ENCODE peak calls at places on chromosome 7, in eight cellular contexts. S is neural progenitor cell, T is right lobe of liver, N is testis, J is RWPE2, C is thoracic aorta, B is K562, Y is GM23338. P is an unnamed sample. For H3K4me1, the result is how much of the 10 kb centered on the place peaks cover.

GRCh38 chr7:7793249-7793648 is 74.8 kb upstream of the RPA3 start:
- DNase-seq in S (no peak), T (no peak), N (no peak), J (no peak), C (no peak), B (no peak), Y (peak), P (no peak)

GRCh38 chr7:90402785-90403173 is 482 bp upstream of the CLDN12 start:
- DNase-seq in S (no peak), T (no peak), N (no peak), J (no peak), C (no peak), B (no peak), Y (no peak), P (no peak)

GRCh38 chr7:84354866-84355265 is 160.3 kb upstream of the SEMA3A start:
- DNase-seq in S (no peak), T (no peak), N (no peak), J (no peak), C (no peak), B (no peak), Y (no peak), P (no peak)

GRCh38 chr7:28793383-28793782 is 164.7 kb downstream of the TRIL start:
- DNase-seq in S (no peak), T (no peak), N (no peak), J (no peak), C (no peak), B (no peak), Y (no peak), P (no peak)

GRCh38 chr7:82312646-82313045 is 130.9 kb downstream of the CACNA2D1 start:
- DNase-seq in S (no peak), T (no peak), N (no peak), J (no peak), C (no peak), B (no peak), Y (peak), P (no peak)

GRCh38 chr7:134654104-134654775 is 7.6 kb downstream of the BPGM start:
- DNase-seq in S (no peak), T (no peak), N (no peak), J (no peak), C (no peak), B (no peak), Y (no peak), P (no peak)

GRCh38 chr7:134505856-134506255 is 21.5 kb upstream of the AKR1B10 start:
- DNase-seq in S (no peak), T (no peak), N (no peak), J (no peak), C (no peak), B (no peak), Y (no peak), P (no peak)

GRCh38 chr7:47759056-47759706 is 177.3 kb upstream of the TNS3 start:
- DNase-seq in S (no peak), T (no peak), N (no peak), J (no peak), C (no peak), B (no peak), Y (no peak), P (no peak)

GRCh38 chr7:150737265-150738055 is at the start of gene GIMAP5:
- DNase-seq in S (no peak), T (no peak), N (no peak), J (no peak), C (no peak), B (no peak), Y (no peak), P (no peak)

GRCh38 chr7:73560035-73560835 is 2.7 kb upstream of the BCL7B start:
- DNase-seq in S (no peak), T (no peak), N (no peak), J (no peak), C (no peak), B (peak), Y (no peak), P (no peak)

GRCh38 chr7:96548664-96549063 is 161.0 kb downstream of the SEM1 start:
- DNase-seq in S (no peak), T (peak), N (no peak), J (peak), C (no peak), B (no peak), Y (no peak), P (no peak)

GRCh38 chr7:77653572-77653971 is 42.7 kb upstream of the RSBN1L start:
- DNase-seq in S (no peak), T (no peak), N (no peak), J (no peak), C (no peak), B (no peak), Y (no peak), P (no peak)

GRCh38 chr7:181738-182137 is 10.6 kb upstream of the FAM20C start:
- DNase-seq in S (no peak), T (no peak), N (no peak), J (no peak), C (no peak), B (no peak), Y (no peak), P (no peak)
- H3K4me1 ChIP-seq in S (under half), T (under half), N (under half), J (under half), C (under half), B (under half), Y (under half), P (under half)

DNA sequence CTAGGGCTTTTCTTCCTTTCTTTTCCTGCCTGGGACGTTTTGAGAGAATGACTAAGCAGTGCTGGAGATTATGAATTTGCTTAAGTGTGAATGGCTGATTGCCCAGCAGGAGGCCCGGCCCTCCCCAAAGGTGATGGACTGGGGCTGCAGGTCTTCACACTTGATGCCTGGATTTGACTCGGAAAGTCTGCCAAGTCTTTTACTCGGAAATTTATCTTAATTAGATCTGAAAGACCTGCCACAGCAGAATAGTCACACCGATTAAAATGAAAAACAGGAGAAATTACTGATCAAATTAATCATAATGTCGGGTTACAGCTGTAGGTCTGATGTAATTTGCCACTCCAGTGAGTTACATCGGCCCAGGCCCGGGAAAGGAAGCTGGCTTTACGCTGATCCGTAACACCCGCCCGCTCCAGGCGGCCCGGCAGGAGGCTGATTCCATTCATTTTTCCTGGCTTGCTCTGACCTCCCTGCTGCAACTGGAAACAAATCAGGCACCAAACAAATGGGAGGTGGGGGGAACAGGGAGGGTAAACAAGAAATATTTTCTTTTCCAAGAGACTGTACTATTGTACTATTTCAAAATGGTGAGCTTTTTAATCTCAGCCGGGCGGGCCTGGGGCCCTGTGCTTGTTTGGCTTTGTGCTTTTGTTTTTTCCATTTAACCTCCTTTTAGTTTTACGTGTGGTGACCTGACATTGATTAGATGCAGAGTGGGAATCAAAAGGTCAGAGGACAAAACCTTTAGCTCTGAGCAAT is 212.4 kb upstream of the YAE1 start:
- DNase-seq in S (peak), T (peak), N (no peak), J (no peak), C (no peak), B (no peak), Y (peak), P (peak)
- TF ChIP-seq CTCF in S (no peak), T (no peak), N (no peak), J (no peak), C (no peak), B (no peak), Y (no peak), P (no peak)

DNA sequence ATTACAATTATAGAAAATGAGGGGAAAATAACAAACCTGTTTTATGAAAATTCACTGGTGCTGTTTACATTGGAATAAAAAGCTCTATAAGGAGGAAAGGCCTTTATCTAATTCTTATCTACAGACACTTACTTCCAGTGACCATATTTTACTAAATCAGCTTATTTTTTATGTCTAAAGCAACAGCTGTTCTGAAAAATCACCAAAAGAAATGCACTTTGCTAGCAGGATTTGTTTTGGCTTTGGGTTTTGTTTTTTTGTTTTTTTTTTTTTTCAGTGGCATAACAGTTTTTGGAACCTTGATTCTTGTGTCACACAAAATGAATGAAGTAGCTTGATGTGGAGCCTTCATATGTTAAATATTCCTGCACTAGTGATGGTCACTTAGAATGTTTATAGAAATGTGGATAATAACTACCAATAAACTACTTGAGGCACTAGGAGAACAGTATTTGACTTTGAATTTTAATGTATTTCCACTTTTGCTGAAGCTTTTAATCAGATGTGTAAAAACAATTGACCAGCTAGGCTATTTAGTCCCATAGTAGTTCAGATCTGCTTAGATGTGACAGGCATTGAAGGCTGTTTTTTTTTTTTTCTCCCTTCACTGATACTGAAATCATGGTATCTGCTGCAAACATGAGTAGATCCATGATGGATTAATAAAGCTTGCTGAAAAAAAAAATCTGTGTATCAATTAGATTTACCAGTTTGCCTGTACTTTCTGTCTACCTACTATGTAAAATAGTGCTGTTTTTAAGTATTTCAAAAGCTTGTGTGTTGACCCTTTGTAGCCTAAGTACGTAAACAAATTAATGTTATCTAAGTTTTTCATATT is 2.8 kb downstream of the ARL4A start:
- DNase-seq in S (no peak), T (no peak), N (no peak), J (no peak), C (no peak), B (no peak), Y (no peak), P (no peak)
- H3K4me3 ChIP-seq in S (peak), T (no peak), N (no peak), J (peak), C (peak), B (peak), Y (peak), P (peak)

GRCh38 chr7:138205614-138206150 is 129.4 kb downstream of the AKR1D1 start:
- DNase-seq in S (no peak), T (no peak), N (no peak), J (no peak), C (no peak), B (no peak), Y (peak), P (no peak)

GRCh38 chr7:138208010-138208634 is 131.9 kb downstream of the AKR1D1 start:
- DNase-seq in S (peak), T (no peak), N (no peak), J (no peak), C (no peak), B (no peak), Y (peak), P (no peak)

GRCh38 chr7:138208864-138209263 is 132.6 kb downstream of the AKR1D1 start:
- DNase-seq in S (no peak), T (peak), N (no peak), J (no peak), C (no peak), B (no peak), Y (no peak), P (no peak)

GRCh38 chr7:138204989-138205298 is 128.7 kb downstream of the AKR1D1 start:
- DNase-seq in S (no peak), T (no peak), N (no peak), J (no peak), C (no peak), B (no peak), Y (peak), P (no peak)

DNA sequence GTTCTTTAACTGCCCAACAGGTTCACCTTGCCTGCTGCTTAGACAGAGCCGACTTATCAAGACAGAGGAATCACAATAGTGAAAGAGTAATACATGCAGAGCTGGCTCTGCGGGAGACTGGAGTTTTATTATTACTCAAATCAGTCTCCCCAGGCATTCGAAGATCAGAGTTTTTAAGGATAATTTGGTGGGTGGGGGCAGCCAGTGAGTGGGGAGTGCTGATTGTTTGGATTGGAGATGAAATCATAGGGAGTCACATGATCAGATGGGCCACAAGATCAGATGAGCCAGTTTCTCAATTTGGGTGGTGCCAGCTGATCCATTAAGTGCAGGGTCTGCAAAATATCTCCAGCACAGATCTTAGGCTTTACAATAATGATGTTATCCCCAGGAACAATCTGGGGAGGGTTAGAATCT is 131.3 kb downstream of the AKR1D1 start:
- DNase-seq in S (peak), T (no peak), N (no peak), J (no peak), C (no peak), B (no peak), Y (peak), P (no peak)
- H3K4me1 ChIP-seq in S (half or more), T (under half), N (under half), J (under half), C (under half), B (under half), Y (under half), P (under half)

GRCh38 chr7:42588876-42589275 is 323.0 kb downstream of the C7orf25 start:
- DNase-seq in S (no peak), T (no peak), N (no peak), J (no peak), C (no peak), B (no peak), Y (no peak), P (no peak)

GRCh38 chr7:42587826-42588225 is 324.0 kb downstream of the C7orf25 start:
- DNase-seq in S (no peak), T (no peak), N (no peak), J (no peak), C (no peak), B (no peak), Y (no peak), P (no peak)
- TF ChIP-seq CTCF in S (no peak), T (no peak), N (no peak), J (no peak), C (no peak), B (no peak), Y (no peak), P (no peak)

GRCh38 chr7:139370943-139371313 is 11.2 kb downstream of the LUC7L2 start:
- DNase-seq in S (no peak), T (no peak), N (no peak), J (no peak), C (no peak), B (no peak), Y (peak), P (no peak)
- H3K4me3 ChIP-seq in S (no peak), T (no peak), N (no peak), J (no peak), C (no peak), B (no peak), Y (no peak), P (no peak)

DNA sequence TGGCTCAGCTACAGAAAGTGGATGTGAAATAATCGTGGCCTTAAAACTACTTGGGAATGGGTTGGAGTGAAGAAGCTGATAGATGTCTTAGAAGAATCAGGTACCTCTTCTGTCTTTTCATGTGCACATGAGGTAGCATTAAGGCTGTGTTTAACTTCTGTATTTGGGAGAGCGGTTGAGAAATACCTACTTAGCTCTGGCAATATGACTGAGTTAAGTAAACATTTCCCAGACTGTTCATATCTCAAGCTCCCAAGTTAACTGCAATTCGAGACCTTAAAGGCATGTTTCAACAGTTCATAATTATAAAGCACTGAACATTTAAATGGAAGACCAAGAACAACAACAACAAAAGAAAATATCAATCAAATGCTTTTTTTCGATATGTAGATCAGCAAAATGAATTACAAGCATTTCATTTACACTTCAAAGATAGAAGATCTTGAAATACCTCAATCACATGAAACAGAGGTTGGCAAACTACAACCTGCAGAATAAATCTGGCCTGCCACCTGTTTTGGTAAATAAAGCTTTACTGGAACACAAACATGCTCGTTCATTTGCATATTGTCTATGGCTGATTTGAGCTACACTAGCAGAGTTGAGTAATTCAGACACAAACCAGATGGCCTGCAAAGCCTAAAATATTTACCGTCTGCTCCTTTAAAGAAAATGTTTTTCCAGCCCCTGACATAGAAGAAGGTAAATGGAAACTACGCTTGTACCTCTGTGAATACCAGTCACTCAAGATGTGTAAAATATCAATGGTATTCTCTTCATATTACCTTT is 337.1 kb upstream of the GLI3 start:
- DNase-seq in S (no peak), T (no peak), N (no peak), J (no peak), C (no peak), B (no peak), Y (no peak), P (no peak)
- H3K4me1 ChIP-seq in S (under half), T (under half), N (under half), J (under half), C (under half), B (under half), Y (under half), P (under half)

DNA sequence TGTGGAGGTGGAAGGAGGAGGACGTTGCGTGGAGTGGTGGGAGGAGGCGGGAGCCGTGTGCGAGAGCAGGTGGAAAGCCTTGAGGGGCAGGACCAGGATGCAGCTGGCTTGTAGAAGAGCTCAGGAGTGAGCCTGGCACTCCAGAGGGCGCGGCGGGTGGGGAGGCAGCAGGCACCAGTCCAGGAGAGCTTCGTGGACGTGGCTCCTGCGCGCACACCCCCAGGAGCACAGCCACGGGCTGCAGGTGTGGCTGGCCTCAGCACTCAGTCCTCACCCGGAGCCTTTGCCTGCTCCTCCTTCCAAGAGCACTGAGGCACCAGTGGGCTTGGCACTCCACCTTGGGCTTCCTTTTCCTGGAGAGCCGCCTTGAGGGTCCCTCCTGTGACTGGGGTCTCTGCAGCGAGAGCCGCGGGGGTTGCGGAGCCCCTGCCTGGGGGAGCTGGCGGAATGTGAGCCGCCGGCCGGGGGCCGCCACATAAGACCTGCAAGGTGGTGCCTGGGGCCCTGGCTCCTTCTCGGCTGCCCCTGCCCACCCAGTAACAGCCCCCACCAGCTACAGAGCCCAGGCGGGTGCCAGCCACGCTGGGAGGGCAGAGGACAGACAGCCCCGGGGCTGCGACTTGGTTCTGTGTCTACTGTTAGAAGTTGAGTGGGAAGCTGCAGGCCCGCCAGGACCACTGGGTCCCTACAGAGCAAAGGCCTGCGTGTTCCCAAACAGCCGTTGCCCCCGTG is 11.1 kb downstream of the MAFK start:
- DNase-seq in S (no peak), T (peak), N (no peak), J (peak), C (no peak), B (no peak), Y (no peak), P (peak)
- TF ChIP-seq CTCF in S (no peak), T (no peak), N (no peak), J (no peak), C (no peak), B (no peak), Y (no peak), P (no peak)

DNA sequence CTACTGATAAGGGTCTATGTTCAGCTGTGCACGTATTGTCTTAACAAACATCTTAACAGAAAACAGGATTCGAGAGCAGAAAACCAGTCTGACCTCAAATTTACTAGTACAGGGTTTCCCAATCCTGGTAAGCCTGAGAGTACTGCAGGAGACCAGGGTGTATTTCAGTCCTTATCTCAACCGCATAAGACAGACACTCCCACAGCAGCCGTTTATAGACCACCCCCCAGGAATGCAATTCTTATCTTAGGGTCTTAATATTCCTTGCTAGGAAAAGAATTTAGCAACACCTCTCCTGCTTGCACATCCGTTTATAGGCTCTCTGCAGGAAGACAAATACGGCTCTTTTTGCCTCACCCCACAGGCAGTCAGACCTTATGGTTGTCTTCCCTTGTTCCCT is 277.3 kb downstream of the SDK1 start:
- DNase-seq in S (no peak), T (no peak), N (no peak), J (no peak), C (no peak), B (no peak), Y (no peak), P (no peak)
- H3K4me3 ChIP-seq in S (no peak), T (no peak), N (no peak), J (no peak), C (no peak), B (no peak), Y (no peak), P (no peak)

GRCh38 chr7:44432381-44432977 is 58.0 kb downstream of the NUDCD3 start:
- DNase-seq in S (no peak), T (no peak), N (no peak), J (no peak), C (no peak), B (no peak), Y (no peak), P (no peak)

GRCh38 chr7:44433255-44434022 is 57.0 kb downstream of the NUDCD3 start:
- DNase-seq in S (no peak), T (no peak), N (no peak), J (no peak), C (no peak), B (no peak), Y (no peak), P (no peak)

GRCh38 chr7:44431091-44431608 is 59.3 kb downstream of the NUDCD3 start:
- DNase-seq in S (peak), T (no peak), N (no peak), J (no peak), C (no peak), B (no peak), Y (peak), P (no peak)

GRCh38 chr7:44434201-44434600 is 56.3 kb downstream of the NUDCD3 start:
- DNase-seq in S (no peak), T (no peak), N (no peak), J (no peak), C (no peak), B (no peak), Y (no peak), P (no peak)

GRCh38 chr7:44430054-44430453 is 60.4 kb downstream of the NUDCD3 start:
- DNase-seq in S (no peak), T (no peak), N (no peak), J (no peak), C (no peak), B (no peak), Y (no peak), P (no peak)
- H3K4me1 ChIP-seq in S (under half), T (under half), N (under half), J (under half), C (under half), B (under half), Y (under half), P (under half)